ENCODE peak calls at places on chromosomes 6 and 20, in six cellular contexts. D is HCT116, J is NT2/D1, L is HepG2, I is H1, P is GM12878. Z is an unnamed sample.

GRCh38 chr6:46053034-46053933 is 37.6 kb upstream of the CLIC5 start:
- DNase-seq in D (no peak), J (no peak), L (no peak), I (no peak), P (no peak), Z (no peak)

GRCh38 chr6:116924245-116924644 is 47.2 kb downstream of the RFX6 start:
- DNase-seq in D (no peak), J (no peak), L (peak; percentile 63), I (no peak), P (no peak), Z (no peak)

GRCh38 chr6:25971187-25971811 is 8.7 kb downstream of the TRIM38 start:
- DNase-seq in D (peak; percentile 73), J (no peak), L (peak; percentile 29), I (no peak), P (no peak), Z (peak; percentile 63)

GRCh38 chr20:56572178-56572577 is 39.1 kb downstream of the FAM209B start:
- DNase-seq in D (no peak), J (no peak), L (no peak), I (no peak), P (no peak), Z (no peak)

GRCh38 chr20:54680872-54681297 is 205.5 kb downstream of the DOK5 start:
- DNase-seq in D (peak; percentile 15), J (peak; percentile 44), L (peak; percentile 65), I (peak; percentile 70), P (no peak), Z (peak; percentile 61)

GRCh38 chr20:63737940-63738686 is 1.5 kb upstream of the SLC2A4RG start:
- DNase-seq in D (no peak), J (no peak), L (peak; percentile 90), I (peak; percentile 76), P (no peak), Z (peak; percentile 22)

GRCh38 chr6:43921548-43922422 is 151.8 kb downstream of the VEGFA start:
- DNase-seq in D (no peak), J (no peak), L (no peak), I (no peak), P (no peak), Z (no peak)

GRCh38 chr6:134464690-134465411 is 146.9 kb upstream of the SGK1 start:
- DNase-seq in D (no peak), J (no peak), L (no peak), I (no peak), P (no peak), Z (no peak)

GRCh38 chr20:57498425-57499400 is 26.2 kb downstream of the CTCFL start:
- DNase-seq in D (peak; percentile 19), J (peak; percentile 44), L (no peak), I (no peak), P (no peak), Z (no peak)

GRCh38 chr6:31651602-31652191 is 764 bp downstream of the BAG6 start:
- DNase-seq in D (peak; percentile 55), J (peak; percentile 55), L (peak; percentile 89), I (no peak), P (no peak), Z (peak; percentile 90)

GRCh38 chr6:27296106-27296783 is 15.8 kb downstream of the POM121L2 start:
- DNase-seq in D (peak; percentile 36), J (no peak), L (no peak), I (peak; percentile 69), P (no peak), Z (no peak)

GRCh38 chr6:79985128-79985527 is 19.3 kb upstream of the TTK start:
- DNase-seq in D (no peak), J (no peak), L (no peak), I (no peak), P (no peak), Z (no peak)

GRCh38 chr20:54068495-54068894 is 1.9 kb downstream of the BCAS1 start:
- DNase-seq in D (no peak), J (no peak), L (no peak), I (peak; percentile 48), P (no peak), Z (no peak)

GRCh38 chr20:47922280-47922675 is 137.0 kb upstream of the SULF2 start:
- DNase-seq in D (no peak), J (no peak), L (peak; percentile 68), I (no peak), P (no peak), Z (no peak)

GRCh38 chr20:36234771-36235320 is 1.4 kb upstream of the AAR2 start:
- DNase-seq in D (no peak), J (no peak), L (no peak), I (no peak), P (no peak), Z (no peak)

GRCh38 chr6:4295789-4296165 is 160.4 kb upstream of the ECI2 start:
- DNase-seq in D (no peak), J (no peak), L (no peak), I (no peak), P (no peak), Z (no peak)

GRCh38 chr20:20198011-20198410 is 145.7 kb downstream of the CFAP61 start:
- DNase-seq in D (no peak), J (no peak), L (no peak), I (no peak), P (no peak), Z (no peak)

GRCh38 chr6:79048611-79049010 is 29.4 kb downstream of the PHIP start:
- DNase-seq in D (peak; percentile 34), J (peak; percentile 5), L (peak; percentile 29), I (no peak), P (no peak), Z (peak; percentile 24)

GRCh38 chr20:4008026-4008413 is 7.3 kb downstream of the RNF24 start:
- DNase-seq in D (no peak), J (no peak), L (no peak), I (no peak), P (no peak), Z (no peak)

GRCh38 chr6:13427346-13427745 is 60.1 kb downstream of the GFOD1 start:
- DNase-seq in D (no peak), J (no peak), L (no peak), I (no peak), P (peak; percentile 34), Z (no peak)

GRCh38 chr6:157020398-157021266 is 243.5 kb downstream of the ARID1B start:
- DNase-seq in D (peak; percentile 22), J (peak; percentile 33), L (peak; percentile 51), I (no peak), P (no peak), Z (no peak)

GRCh38 chr6:42960243-42961019 is at the start of gene GNMT:
- DNase-seq in D (no peak), J (no peak), L (peak; percentile 74), I (peak; percentile 90), P (no peak), Z (no peak)

GRCh38 chr6:1136415-1136774 is 175.5 kb upstream of the FOXQ1 start:
- DNase-seq in D (no peak), J (no peak), L (no peak), I (no peak), P (no peak), Z (no peak)

DNA sequence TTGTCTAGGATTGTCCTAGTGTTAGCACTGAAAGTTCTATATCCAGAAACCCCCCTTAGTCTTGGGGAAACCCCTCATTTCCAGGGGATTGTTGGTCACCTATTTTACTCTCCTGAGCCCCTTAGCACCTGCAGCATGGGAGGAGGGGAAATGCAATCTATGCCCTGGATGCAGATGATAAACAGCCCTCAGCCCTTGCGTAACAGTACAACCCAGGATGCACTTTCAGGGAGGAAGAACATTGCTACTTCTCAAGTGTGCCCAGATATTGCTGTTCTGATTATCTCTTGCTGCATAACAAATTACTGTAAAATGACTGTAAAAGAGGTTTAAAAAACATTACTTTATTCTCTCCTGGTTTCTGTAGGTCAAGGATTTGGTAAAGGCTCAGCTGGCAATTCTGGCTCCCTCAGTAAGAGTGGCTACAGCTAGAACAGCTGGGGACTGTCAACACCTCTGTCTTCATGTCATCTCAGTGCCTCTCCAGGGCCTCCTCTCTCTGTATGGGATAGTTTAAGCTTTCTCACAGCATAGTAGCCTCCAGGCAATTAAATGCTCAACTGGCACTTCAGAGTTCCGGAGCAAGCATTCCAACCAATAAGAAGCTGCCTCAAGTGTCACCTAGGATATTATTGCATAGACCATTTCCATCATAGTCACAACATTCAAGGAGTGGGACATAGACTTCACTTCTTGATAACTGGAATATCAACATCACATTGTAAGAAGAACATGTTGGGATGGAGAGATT is 117.8 kb upstream of the FOXO3 start:
- DNase-seq in D (no peak), J (no peak), L (no peak), I (no peak), P (no peak), Z (no peak)
- TF ChIP-seq ZNF274 in D (no peak), J (no peak), L (no peak), I (no peak), P (no peak), Z (no peak)

DNA sequence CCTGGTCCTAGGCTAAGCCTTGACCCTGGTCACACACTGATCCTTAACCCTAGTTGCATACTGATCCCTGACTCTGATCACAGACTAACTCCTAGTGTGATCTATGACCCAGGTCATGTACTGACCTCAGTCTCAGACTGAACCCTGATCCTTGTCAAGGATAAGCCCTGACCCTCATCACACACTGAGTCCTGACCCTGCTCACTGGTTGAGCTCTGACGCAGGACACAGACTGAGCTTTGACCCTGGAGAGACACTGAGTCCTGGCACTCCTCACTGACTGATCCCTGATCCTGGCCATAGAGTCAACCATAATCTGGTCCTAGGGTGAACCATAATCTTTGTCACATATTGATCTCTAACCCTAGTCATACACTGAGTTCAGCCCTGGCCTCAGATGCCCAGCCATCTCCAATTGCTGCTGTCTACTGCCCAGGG is 37.9 kb downstream of the KCNB1 start:
- DNase-seq in D (no peak), J (no peak), L (peak; percentile 18), I (no peak), P (no peak), Z (no peak)
- TF ChIP-seq ZNF274 in D (no peak), J (no peak), L (no peak), I (no peak), P (no peak), Z (no peak)

GRCh38 chr6:159974932-159975331 is 6.0 kb downstream of the IGF2R start:
- DNase-seq in D (no peak), J (no peak), L (no peak), I (no peak), P (no peak), Z (no peak)

GRCh38 chr6:159972506-159973268 is 3.8 kb downstream of the IGF2R start:
- DNase-seq in D (no peak), J (no peak), L (no peak), I (no peak), P (no peak), Z (no peak)

GRCh38 chr6:159971341-159972178 is 2.7 kb downstream of the IGF2R start:
- DNase-seq in D (no peak), J (no peak), L (no peak), I (no peak), P (no peak), Z (peak; percentile 69)

GRCh38 chr6:159973406-159973805 is 4.5 kb downstream of the IGF2R start:
- DNase-seq in D (no peak), J (no peak), L (no peak), I (no peak), P (no peak), Z (no peak)

GRCh38 chr6:159973951-159974350 is 5.1 kb downstream of the IGF2R start:
- DNase-seq in D (no peak), J (no peak), L (peak; percentile 64), I (no peak), P (no peak), Z (no peak)
- TF ChIP-seq ZNF274 in D (no peak), J (no peak), L (no peak), I (no peak), P (no peak), Z (no peak)

DNA sequence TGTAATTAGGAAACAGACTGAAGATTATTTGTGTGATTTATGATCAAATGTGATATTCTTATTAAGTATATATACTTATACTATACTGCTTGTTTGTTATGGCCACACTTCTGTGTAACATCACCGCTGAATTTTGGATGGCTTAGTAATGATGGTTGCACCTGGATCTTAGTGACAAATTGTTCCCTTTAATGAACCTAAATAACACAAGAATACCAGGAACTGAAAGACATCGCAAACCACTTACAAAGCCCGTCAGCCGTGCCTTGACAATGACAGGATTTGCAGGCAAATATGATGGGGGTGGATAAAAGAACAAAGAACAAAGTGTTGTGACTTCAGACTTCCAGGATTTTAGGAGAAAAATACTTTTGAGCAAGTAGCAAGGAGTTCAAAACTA is 67.1 kb downstream of the LAMP5 start:
- DNase-seq in D (no peak), J (no peak), L (no peak), I (no peak), P (no peak), Z (no peak)
- TF ChIP-seq ZNF274 in D (no peak), J (no peak), L (no peak), I (no peak), P (no peak), Z (no peak)

Z was measured in K562.